ENCODE peak calls at places on chromosomes 3 and 15, in eight cellular contexts. P is astrocyte of the spinal cord, K is RWPE1, W is upper lobe of right lung, H is IMR-90, E is progenitor cell of endocrine pancreas, D is GM13977, O is psoas muscle. B is an unnamed sample.

GRCh38 chr3:102304550-102304949 is 130.3 kb upstream of the ZPLD1 start:
- DNase-seq in P (no peak), K (no peak), W (no peak), H (no peak), E (no peak), D (no peak), O (no peak), B (no peak)

GRCh38 chr15:101490408-101490891 is 943 bp upstream of the PCSK6 start:
- DNase-seq in P (no peak), K (no peak), W (no peak), H (no peak), E (no peak), D (no peak), O (no peak), B (no peak)

GRCh38 chr3:67699877-67700276 is 45.5 kb upstream of the SUCLG2 start:
- DNase-seq in P (no peak), K (no peak), W (no peak), H (no peak), E (no peak), D (no peak), O (no peak), B (no peak)

GRCh38 chr15:58369261-58369699 is 62.5 kb upstream of the LIPC start:
- DNase-seq in P (peak), K (no peak), W (no peak), H (peak), E (no peak), D (peak), O (no peak), B (no peak)

GRCh38 chr3:46520531-46520930 is 22.8 kb downstream of the RTP3 start:
- DNase-seq in P (no peak), K (peak), W (no peak), H (no peak), E (no peak), D (no peak), O (no peak), B (no peak)

GRCh38 chr3:130480736-130481135 is 36.2 kb upstream of the COL6A6 start:
- DNase-seq in P (peak), K (peak), W (no peak), H (peak), E (no peak), D (no peak), O (no peak), B (no peak)

GRCh38 chr15:51046799-51047449 is 47.8 kb downstream of the TNFAIP8L3 start:
- DNase-seq in P (peak), K (no peak), W (no peak), H (peak), E (no peak), D (no peak), O (no peak), B (no peak)

GRCh38 chr3:151085227-151085888 is at the start of gene MED12L:
- DNase-seq in P (peak), K (peak), W (peak), H (peak), E (peak), D (peak), O (peak), B (peak)

GRCh38 chr3:39668420-39668819 is 141.0 kb upstream of the MYRIP start:
- DNase-seq in P (peak), K (peak), W (no peak), H (peak), E (no peak), D (peak), O (no peak), B (no peak)

GRCh38 chr3:69420781-69421520 is 35.1 kb upstream of the FRMD4B start:
- DNase-seq in P (no peak), K (no peak), W (peak), H (no peak), E (no peak), D (no peak), O (no peak), B (no peak)

GRCh38 chr15:48478581-48478980 is 147.4 kb downstream of the DUT start:
- DNase-seq in P (no peak), K (no peak), W (no peak), H (no peak), E (no peak), D (no peak), O (no peak), B (no peak)

GRCh38 chr3:169404491-169404890 is 259.0 kb downstream of the MECOM start:
- DNase-seq in P (no peak), K (no peak), W (no peak), H (no peak), E (no peak), D (no peak), O (no peak), B (no peak)

GRCh38 chr3:141933421-141934300 is 57.2 kb downstream of the ATP1B3 start:
- DNase-seq in P (no peak), K (no peak), W (no peak), H (no peak), E (no peak), D (no peak), O (no peak), B (no peak)

GRCh38 chr3:125398952-125399351 is 23.8 kb upstream of the ZNF148 start:
- DNase-seq in P (no peak), K (peak), W (no peak), H (no peak), E (no peak), D (no peak), O (no peak), B (no peak)

GRCh38 chr3:52063026-52063723 is 6.8 kb upstream of the DUSP7 start:
- DNase-seq in P (no peak), K (no peak), W (no peak), H (no peak), E (no peak), D (no peak), O (no peak), B (no peak)

GRCh38 chr15:89836255-89837133 is 21.8 kb upstream of the ANPEP start:
- DNase-seq in P (peak), K (peak), W (no peak), H (peak), E (no peak), D (no peak), O (no peak), B (no peak)

GRCh38 chr15:101454365-101454764 is 35.1 kb downstream of the PCSK6 start:
- DNase-seq in P (no peak), K (no peak), W (no peak), H (no peak), E (no peak), D (no peak), O (no peak), B (no peak)

GRCh38 chr3:73484656-73485248 is 140.0 kb downstream of the PDZRN3 start:
- DNase-seq in P (peak), K (no peak), W (no peak), H (peak), E (no peak), D (peak), O (no peak), B (no peak)

GRCh38 chr3:31448035-31448881 is 84.5 kb upstream of the STT3B start:
- DNase-seq in P (peak), K (no peak), W (peak), H (peak), E (no peak), D (peak), O (no peak), B (no peak)

GRCh38 chr15:68313501-68314390 is 36.2 kb downstream of the FEM1B start:
- DNase-seq in P (no peak), K (no peak), W (peak), H (no peak), E (peak), D (no peak), O (no peak), B (peak)

GRCh38 chr3:181076558-181076957 is 87.0 kb upstream of the DNAJC19 start:
- DNase-seq in P (no peak), K (no peak), W (no peak), H (no peak), E (no peak), D (no peak), O (no peak), B (no peak)

GRCh38 chr15:65530318-65531111 is at the start of gene HACD3:
- DNase-seq in P (peak), K (peak), W (peak), H (peak), E (peak), D (peak), O (peak), B (peak)

GRCh38 chr15:47384316-47384715 is 333.0 kb upstream of the SEMA6D start:
- DNase-seq in P (peak), K (peak), W (no peak), H (peak), E (no peak), D (no peak), O (no peak), B (no peak)

GRCh38 chr15:36757189-36757814 is 177.9 kb downstream of the CDIN1 start:
- DNase-seq in P (peak), K (no peak), W (no peak), H (peak), E (no peak), D (no peak), O (no peak), B (no peak)

GRCh38 chr3:82353281-82354171 is 592.1 kb upstream of the GBE1 start:
- DNase-seq in P (no peak), K (no peak), W (no peak), H (no peak), E (no peak), D (no peak), O (no peak), B (no peak)

GRCh38 chr3:159879598-159879997 is 109.0 kb upstream of the IL12A start:
- DNase-seq in P (no peak), K (no peak), W (no peak), H (no peak), E (no peak), D (no peak), O (no peak), B (no peak)
- TF ChIP-seq CTCF in P (no peak), K (no peak), W (no peak), H (no peak), E (no peak), D (no peak), O (no peak), B (no peak)

GRCh38 chr3:57221883-57222282 is 5.6 kb upstream of the APPL1 start:
- DNase-seq in P (peak), K (no peak), W (no peak), H (peak), E (no peak), D (no peak), O (no peak), B (no peak)
- TF ChIP-seq CTCF in P (peak), K (no peak), W (peak), H (peak), E (peak), D (no peak), O (no peak), B (no peak)

DNA sequence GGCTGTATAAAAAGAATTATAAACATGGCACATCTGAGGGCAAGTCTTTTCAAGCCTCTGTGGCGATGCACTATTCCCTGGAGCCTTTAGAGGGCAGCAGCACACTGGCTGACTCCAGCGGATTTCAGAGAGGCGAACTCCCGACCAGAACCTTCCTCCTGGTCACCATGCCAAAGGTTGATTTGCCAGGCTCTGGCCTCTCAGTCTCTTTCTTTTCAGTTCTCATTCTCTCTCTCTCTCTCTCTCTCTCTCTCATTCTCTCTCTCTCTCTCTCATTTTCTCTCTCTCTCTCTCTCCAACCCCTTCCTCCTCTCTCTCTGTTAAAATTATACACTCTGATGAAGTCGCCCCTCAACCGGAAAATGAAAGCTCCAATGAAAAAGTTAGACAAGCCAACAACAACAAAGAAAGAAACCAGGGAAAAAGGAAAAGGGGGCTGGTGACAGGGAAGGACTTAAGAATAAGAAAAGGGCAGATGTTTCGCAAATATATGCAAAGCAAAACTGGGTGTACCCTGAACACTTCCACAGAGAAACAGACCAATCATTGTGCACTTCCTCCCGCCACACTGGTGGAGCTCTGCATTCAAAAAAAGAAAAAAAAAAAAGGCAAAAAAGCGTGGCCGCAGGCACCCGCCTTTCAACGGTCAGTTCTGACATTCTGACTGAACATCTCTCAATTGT is 90.2 kb downstream of the TIGIT start:
- DNase-seq in P (peak), K (peak), W (peak), H (peak), E (peak), D (peak), O (peak), B (peak)
- TF ChIP-seq CTCF in P (peak), K (peak), W (peak), H (peak), E (peak), D (peak), O (peak), B (peak)

GRCh38 chr3:481680-482079 is 285.1 kb downstream of the CHL1 start:
- DNase-seq in P (no peak), K (no peak), W (no peak), H (no peak), E (no peak), D (peak), O (no peak), B (no peak)
- TF ChIP-seq CTCF in P (no peak), K (no peak), W (peak), H (no peak), E (peak), D (peak), O (no peak), B (no peak)

GRCh38 chr3:98986073-98986472 is 84.6 kb upstream of the DCBLD2 start:
- DNase-seq in P (peak), K (peak), W (no peak), H (peak), E (peak), D (no peak), O (no peak), B (no peak)

GRCh38 chr3:98994128-98994762 is 92.8 kb upstream of the DCBLD2 start:
- DNase-seq in P (peak), K (peak), W (no peak), H (peak), E (no peak), D (no peak), O (no peak), B (no peak)

GRCh38 chr3:98985406-98985805 is 83.9 kb upstream of the DCBLD2 start:
- DNase-seq in P (no peak), K (no peak), W (no peak), H (no peak), E (no peak), D (no peak), O (no peak), B (no peak)

GRCh38 chr3:98990657-98991056 is 89.2 kb upstream of the DCBLD2 start:
- DNase-seq in P (no peak), K (no peak), W (no peak), H (no peak), E (no peak), D (no peak), O (no peak), B (no peak)

DNA sequence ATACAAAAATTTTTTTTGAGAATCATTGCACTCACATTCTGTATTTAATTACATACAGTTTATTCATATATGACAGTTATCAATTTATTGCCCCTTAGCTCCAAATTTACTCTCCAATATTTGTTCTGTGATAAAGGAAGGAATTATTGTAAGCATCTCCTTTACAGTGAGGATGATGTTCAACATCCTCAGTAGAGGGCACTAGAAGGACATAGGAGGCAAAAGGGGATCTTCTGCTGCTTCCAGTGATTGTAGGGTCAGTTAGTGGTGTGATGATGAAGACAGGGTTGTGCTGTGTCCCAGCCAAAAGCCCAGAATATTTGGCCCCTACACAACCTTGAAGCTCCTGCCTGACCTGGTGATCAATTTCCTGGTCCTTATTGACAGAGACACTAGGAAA is 89.9 kb upstream of the DCBLD2 start:
- DNase-seq in P (no peak), K (no peak), W (no peak), H (no peak), E (no peak), D (no peak), O (no peak), B (no peak)
- TF ChIP-seq CTCF in P (peak), K (no peak), W (no peak), H (peak), E (no peak), D (peak), O (no peak), B (no peak)

GRCh38 chr15:63022663-63023062 is 19.9 kb upstream of the TPM1 start:
- DNase-seq in P (no peak), K (no peak), W (no peak), H (no peak), E (no peak), D (no peak), O (no peak), B (no peak)

GRCh38 chr15:63023351-63023945 is 19.1 kb upstream of the TPM1 start:
- DNase-seq in P (peak), K (no peak), W (no peak), H (peak), E (no peak), D (no peak), O (no peak), B (no peak)

GRCh38 chr15:63020128-63020527 is 22.4 kb upstream of the TPM1 start:
- DNase-seq in P (no peak), K (no peak), W (no peak), H (no peak), E (no peak), D (no peak), O (no peak), B (no peak)

GRCh38 chr15:63021031-63021430 is 21.5 kb upstream of the TPM1 start:
- DNase-seq in P (no peak), K (no peak), W (no peak), H (no peak), E (no peak), D (no peak), O (no peak), B (no peak)

GRCh38 chr15:63022181-63022580 is 20.4 kb upstream of the TPM1 start:
- DNase-seq in P (no peak), K (no peak), W (no peak), H (no peak), E (no peak), D (no peak), O (no peak), B (no peak)
- TF ChIP-seq CTCF in P (no peak), K (no peak), W (no peak), H (no peak), E (no peak), D (no peak), O (no peak), B (no peak)

GRCh38 chr15:62275818-62276217 is 110.7 kb upstream of the C2CD4B start:
- DNase-seq in P (no peak), K (no peak), W (no peak), H (no peak), E (no peak), D (no peak), O (no peak), B (no peak)

GRCh38 chr15:62272290-62272689 is 107.2 kb upstream of the C2CD4B start:
- DNase-seq in P (no peak), K (no peak), W (no peak), H (no peak), E (no peak), D (no peak), O (no peak), B (no peak)

GRCh38 chr15:62280625-62281024 is 115.5 kb upstream of the C2CD4B start:
- DNase-seq in P (no peak), K (no peak), W (no peak), H (no peak), E (no peak), D (no peak), O (no peak), B (no peak)

GRCh38 chr15:62278534-62278933 is 113.4 kb upstream of the C2CD4B start:
- DNase-seq in P (no peak), K (no peak), W (no peak), H (no peak), E (no peak), D (no peak), O (no peak), B (no peak)

GRCh38 chr15:62277816-62278394 is 112.8 kb upstream of the C2CD4B start:
- DNase-seq in P (no peak), K (no peak), W (no peak), H (no peak), E (no peak), D (no peak), O (no peak), B (no peak)
- TF ChIP-seq CTCF in P (no peak), K (no peak), W (no peak), H (no peak), E (no peak), D (no peak), O (no peak), B (no peak)

GRCh38 chr15:76384409-76384808 is 47.8 kb downstream of the ISL2 start:
- DNase-seq in P (no peak), K (no peak), W (no peak), H (no peak), E (no peak), D (no peak), O (no peak), B (no peak)
- TF ChIP-seq CTCF in P (no peak), K (no peak), W (no peak), H (no peak), E (no peak), D (no peak), O (no peak), B (no peak)